ENCODE peak calls at places on chromosomes 16 and 17, in four cellular contexts. A is K562, H is GM12878, Z is HepG2. I is an unnamed sample.

GRCh38 chr17:75615301-75615700 is 17.9 kb upstream of the SMIM5 start:
- DNase-seq in A (no peak), H (no peak), Z (no peak), I (no peak)

GRCh38 chr17:74842599-74843351 is 16.9 kb downstream of the GRIN2C start:
- DNase-seq in A (peak), H (no peak), Z (peak), I (peak)

GRCh38 chr17:55479903-55480302 is 31.3 kb downstream of the SMIM36 start:
- DNase-seq in A (no peak), H (no peak), Z (no peak), I (no peak)

GRCh38 chr17:28925912-28926365 is 23.1 kb upstream of the DHRS13 start:
- DNase-seq in A (no peak), H (peak), Z (no peak), I (no peak)

GRCh38 chr17:10772425-10773380 is 31.2 kb downstream of the TMEM238L start:
- DNase-seq in A (peak), H (no peak), Z (peak), I (no peak)

GRCh38 chr17:75539969-75540729 is 14.7 kb downstream of the LLGL2 start:
- DNase-seq in A (no peak), H (no peak), Z (no peak), I (peak)

GRCh38 chr16:12876778-12877177 is 24.6 kb upstream of the SHISA9 start:
- DNase-seq in A (no peak), H (no peak), Z (no peak), I (no peak)

GRCh38 chr16:21598676-21599157 is 660 bp upstream of the METTL9 start:
- DNase-seq in A (no peak), H (no peak), Z (no peak), I (no peak)

GRCh38 chr17:38551121-38551520 is 54.6 kb downstream of the SRCIN1 start:
- DNase-seq in A (no peak), H (no peak), Z (no peak), I (no peak)

GRCh38 chr16:79870016-79870886 is 269.7 kb upstream of the MAF start:
- DNase-seq in A (no peak), H (no peak), Z (no peak), I (no peak)

GRCh38 chr17:28177351-28177750 is 134.9 kb downstream of the NLK start:
- DNase-seq in A (no peak), H (no peak), Z (no peak), I (no peak)

GRCh38 chr17:76141212-76142043 is at the start of gene FOXJ1:
- DNase-seq in A (peak), H (peak), Z (peak), I (peak)

GRCh38 chr17:30379303-30380105 is 777 bp downstream of the CPD start:
- DNase-seq in A (peak), H (no peak), Z (no peak), I (peak)

GRCh38 chr17:17676752-17677151 is 4.5 kb upstream of the RAI1 start:
- DNase-seq in A (no peak), H (no peak), Z (no peak), I (no peak)

GRCh38 chr16:28491080-28491969 is 549 bp downstream of the CLN3 start:
- DNase-seq in A (peak), H (no peak), Z (peak), I (peak)

GRCh38 chr17:7854851-7855642 is at the start of gene TMEM88:
- DNase-seq in A (no peak), H (no peak), Z (no peak), I (no peak)

GRCh38 chr16:89921131-89921698 is 1.9 kb upstream of the TUBB3 start:
- DNase-seq in A (no peak), H (no peak), Z (peak), I (no peak)

GRCh38 chr17:17156511-17156910 is 49.6 kb downstream of the PLD6 start:
- DNase-seq in A (no peak), H (no peak), Z (no peak), I (no peak)

GRCh38 chr16:49681449-49681848 is 174.5 kb downstream of the ZNF423 start:
- DNase-seq in A (no peak), H (no peak), Z (no peak), I (no peak)
- TF ChIP-seq TAF1 in A (no peak), H (no peak), Z (no peak), I (no peak)

DNA sequence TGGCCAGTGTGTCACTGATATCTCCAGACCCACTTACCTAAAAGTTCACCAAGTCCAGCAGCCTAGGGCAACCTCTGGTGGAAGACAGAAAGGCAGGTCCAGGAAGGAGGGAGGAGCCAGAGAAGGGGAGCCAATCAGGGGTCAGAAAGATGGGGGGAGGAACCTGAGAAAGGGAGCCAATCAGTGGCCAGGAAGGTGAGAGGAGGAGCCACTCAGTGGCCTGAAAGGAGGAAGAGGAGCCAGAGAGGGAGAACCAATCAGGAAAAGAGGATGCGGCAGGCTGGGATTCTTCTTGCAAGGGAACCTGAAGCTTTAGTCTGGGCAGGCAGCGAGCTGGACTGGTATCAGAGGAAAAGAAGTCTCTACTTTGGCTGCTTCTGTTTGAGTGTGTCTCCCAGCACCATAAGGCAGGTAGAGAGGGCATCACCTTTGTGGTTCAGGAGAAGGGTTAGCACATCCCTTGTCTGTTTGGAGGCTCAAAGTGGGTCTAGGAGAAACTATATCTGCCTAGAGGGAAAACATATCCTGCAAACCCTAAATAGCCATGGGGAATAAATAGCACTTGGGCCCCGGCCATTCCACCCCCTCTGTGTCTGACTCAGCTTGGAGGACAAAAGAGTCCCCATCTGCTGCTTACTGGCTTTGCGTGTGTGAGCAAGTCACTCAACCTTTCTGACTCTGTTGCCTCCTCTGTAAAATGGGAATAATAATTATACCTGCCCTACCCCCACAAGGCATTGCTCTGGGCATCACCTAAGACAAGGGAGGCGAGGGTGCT is 43.4 kb upstream of the CRHR1 start:
- DNase-seq in A (peak), H (no peak), Z (peak), I (peak)
- TF ChIP-seq CTCF in A (peak), H (no peak), Z (no peak), I (no peak)

GRCh38 chr17:6748617-6749016 is 7.2 kb upstream of the XAF1 start:
- DNase-seq in A (no peak), H (no peak), Z (no peak), I (no peak)

GRCh38 chr17:6752068-6752909 is 3.6 kb upstream of the XAF1 start:
- DNase-seq in A (no peak), H (no peak), Z (peak), I (no peak)

GRCh38 chr17:6753006-6753445 is 2.8 kb upstream of the XAF1 start:
- DNase-seq in A (no peak), H (no peak), Z (peak), I (no peak)

GRCh38 chr17:6753565-6753964 is 2.3 kb upstream of the XAF1 start:
- DNase-seq in A (no peak), H (no peak), Z (no peak), I (no peak)

DNA sequence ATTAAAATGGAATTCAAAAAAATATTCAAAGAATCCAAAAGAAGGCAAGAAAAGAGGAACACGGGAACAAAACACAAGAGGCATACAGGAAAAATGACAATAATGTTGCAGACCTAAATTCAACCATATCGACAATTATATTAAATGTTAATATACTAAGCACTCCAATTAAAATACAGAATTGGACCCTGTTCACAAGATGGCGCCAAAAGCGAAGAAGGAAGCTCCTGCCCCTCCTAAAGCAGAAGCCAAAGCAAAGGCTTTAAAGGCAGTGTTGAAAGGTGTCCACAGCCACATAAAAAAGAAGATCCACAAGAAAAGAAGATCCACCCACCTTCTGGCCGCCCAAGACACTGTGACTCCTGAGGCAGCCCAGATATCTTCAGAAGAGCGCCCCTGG is 6.3 kb upstream of the XAF1 start:
- DNase-seq in A (no peak), H (no peak), Z (no peak), I (no peak)
- TF ChIP-seq ZBTB33 in A (no peak), H (no peak), Z (no peak), I (no peak)

GRCh38 chr16:10877472-10877946 is 507 bp downstream of the CIITA start:
- DNase-seq in A (no peak), H (no peak), Z (no peak), I (no peak)

GRCh38 chr16:10876305-10876704 is 697 bp upstream of the CIITA start:
- DNase-seq in A (no peak), H (no peak), Z (no peak), I (no peak)

GRCh38 chr16:10878328-10878643 is 1.3 kb downstream of the CIITA start:
- DNase-seq in A (no peak), H (no peak), Z (no peak), I (no peak)

GRCh38 chr16:10878644-10879498 is 1.9 kb downstream of the CIITA start:
- DNase-seq in A (no peak), H (no peak), Z (no peak), I (peak)

DNA sequence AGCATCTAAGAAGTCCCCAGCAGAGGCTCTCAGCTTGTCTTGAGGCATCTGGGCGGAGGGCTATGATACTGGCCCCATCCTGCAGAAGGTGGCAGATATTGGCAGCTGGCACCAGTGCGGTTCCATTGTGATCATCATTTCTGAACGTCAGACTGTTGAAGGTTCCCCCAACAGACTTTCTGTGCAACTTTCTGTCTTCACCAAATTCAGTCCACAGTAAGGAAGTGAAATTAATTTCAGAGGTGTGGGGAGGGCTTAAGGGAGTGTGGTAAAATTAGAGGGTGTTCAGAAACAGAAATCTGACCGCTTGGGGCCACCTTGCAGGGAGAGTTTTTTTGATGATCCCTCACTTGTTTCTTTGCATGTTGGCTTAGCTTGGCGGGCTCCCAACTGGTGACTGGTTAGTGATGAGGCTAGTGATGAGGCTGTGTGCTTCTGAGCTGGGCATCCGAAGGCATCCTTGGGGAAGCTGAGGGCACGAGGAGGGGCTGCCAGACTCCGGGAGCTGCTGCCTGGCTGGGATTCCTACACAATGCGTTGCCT is at the start of gene CIITA:
- DNase-seq in A (no peak), H (peak), Z (no peak), I (no peak)
- TF ChIP-seq TAF1 in A (no peak), H (peak), Z (no peak), I (no peak)

GRCh38 chr16:68377221-68377620 is 66.4 kb downstream of the PRMT7 start:
- DNase-seq in A (no peak), H (no peak), Z (no peak), I (no peak)

GRCh38 chr16:68379472-68380347 is 68.6 kb downstream of the SMPD3 start:
- DNase-seq in A (peak), H (no peak), Z (no peak), I (no peak)

GRCh38 chr16:68377667-68378420 is 67.0 kb downstream of the PRMT7 start:
- DNase-seq in A (no peak), H (no peak), Z (no peak), I (peak)

GRCh38 chr16:68380348-68380670 is 68.0 kb downstream of the SMPD3 start:
- DNase-seq in A (no peak), H (no peak), Z (no peak), I (no peak)

DNA sequence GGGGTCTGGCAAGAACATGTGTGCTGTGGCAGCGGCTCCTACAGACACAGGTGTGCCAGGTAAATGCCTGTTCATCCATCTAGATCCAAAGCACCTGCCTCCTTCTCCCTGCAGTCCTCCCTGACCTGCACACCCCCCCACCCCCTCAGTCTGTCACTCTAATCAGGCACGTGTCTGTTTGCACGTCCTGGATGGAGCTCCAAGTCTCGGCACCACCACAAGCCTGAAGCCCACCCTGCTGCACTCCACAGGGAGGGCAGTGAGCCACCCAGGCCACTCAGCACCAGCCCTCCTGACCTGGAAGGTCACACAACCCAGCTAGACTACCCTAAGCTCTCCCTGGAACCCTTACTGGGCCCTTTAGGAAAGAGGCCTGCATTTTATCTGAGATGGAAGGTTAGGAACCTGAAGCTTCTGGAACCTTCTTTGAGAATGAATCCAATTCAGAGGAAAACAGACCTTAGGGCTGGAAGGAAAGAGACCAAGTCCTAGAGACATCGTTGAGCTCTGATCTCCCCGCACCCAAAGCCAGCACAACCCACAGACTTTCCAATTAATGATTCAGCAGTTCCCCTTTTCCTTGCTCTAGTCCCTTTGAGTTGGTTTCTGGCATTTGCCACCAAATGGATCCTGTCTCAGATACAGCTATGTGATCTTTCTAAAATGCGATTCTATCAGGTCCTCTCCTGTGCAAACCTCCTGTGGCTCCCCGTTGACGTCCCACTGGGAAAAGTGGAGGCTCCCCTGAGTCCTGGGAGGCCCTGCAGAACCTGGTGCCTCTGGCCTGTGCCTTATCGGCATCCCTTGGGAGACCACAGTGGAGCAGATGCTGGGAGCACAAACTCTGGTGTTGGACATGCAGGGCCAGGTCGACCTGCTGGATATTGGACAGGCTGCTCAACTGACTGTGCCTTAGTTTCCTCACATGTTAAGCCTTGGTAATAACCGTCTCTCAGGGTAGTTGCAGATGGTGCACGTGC is 67.9 kb downstream of the PRMT7 start:
- DNase-seq in A (peak), H (no peak), Z (no peak), I (no peak)
- TF ChIP-seq CTCF in A (no peak), H (no peak), Z (no peak), I (no peak)

GRCh38 chr16:30076276-30076791 is 540 bp downstream of the PPP4C start:
- DNase-seq in A (no peak), H (no peak), Z (no peak), I (no peak)

GRCh38 chr16:30077656-30078055 is 1.9 kb downstream of the PPP4C start:
- DNase-seq in A (no peak), H (no peak), Z (no peak), I (no peak)

GRCh38 chr16:30075503-30076275 is at the start of gene PPP4C:
- DNase-seq in A (peak), H (no peak), Z (peak), I (peak)

GRCh38 chr16:30079480-30079879 is 3.7 kb downstream of the PPP4C start:
- DNase-seq in A (no peak), H (no peak), Z (no peak), I (no peak)

DNA sequence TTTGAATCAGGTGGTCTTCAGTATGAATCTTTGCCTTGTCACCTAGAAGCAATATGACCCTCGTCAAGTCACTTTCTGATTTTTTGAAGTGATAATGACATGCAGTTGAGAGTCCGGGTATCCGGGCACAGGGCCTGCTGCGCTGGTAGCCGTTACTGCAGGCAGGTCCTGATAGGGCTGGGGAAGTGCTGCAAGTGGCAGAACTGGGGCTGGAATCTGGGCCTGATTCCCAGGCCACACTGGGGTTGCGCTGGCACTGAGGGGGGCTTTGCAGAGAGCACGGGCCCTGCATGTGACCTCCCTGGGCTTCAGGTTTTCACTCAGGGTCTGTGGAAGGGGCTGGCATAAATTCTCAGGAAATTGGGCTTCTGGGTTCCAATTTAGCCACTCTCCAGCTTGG is 3.0 kb downstream of the PPP4C start:
- DNase-seq in A (no peak), H (no peak), Z (no peak), I (no peak)
- TF ChIP-seq ZBTB33 in A (no peak), H (no peak), Z (no peak), I (no peak)

DNA sequence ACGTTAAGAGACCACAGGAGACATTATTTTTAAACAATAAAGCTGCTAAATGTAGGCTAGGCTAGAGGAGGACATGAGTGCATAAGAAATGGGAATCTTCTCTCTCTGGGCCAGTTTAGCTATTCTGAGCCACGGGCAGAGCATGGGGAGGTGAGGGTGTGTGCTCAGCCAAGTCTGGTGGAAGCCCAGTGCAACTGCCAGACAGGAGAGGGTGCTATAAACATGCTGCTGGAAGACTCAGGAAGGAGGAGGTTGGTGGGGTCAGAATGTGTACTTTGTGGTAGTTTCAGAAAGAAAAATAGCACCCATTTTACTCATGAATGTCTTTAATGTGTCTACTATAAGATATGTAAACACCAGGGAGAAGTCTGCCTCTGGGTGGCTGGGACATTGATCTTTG is 5.9 kb upstream of the SDK2 start:
- DNase-seq in A (no peak), H (no peak), Z (no peak), I (peak)
- TF ChIP-seq TAF1 in A (no peak), H (no peak), Z (no peak), I (no peak)

GRCh38 chr16:73048292-73049050 is 543 bp upstream of the ZFHX3 start:
- DNase-seq in A (no peak), H (no peak), Z (peak), I (peak)

GRCh38 chr16:73047221-73047535 is 750 bp downstream of the ZFHX3 start:
- DNase-seq in A (no peak), H (no peak), Z (no peak), I (no peak)

GRCh38 chr16:73046484-73047214 is 1.3 kb downstream of the ZFHX3 start:
- DNase-seq in A (no peak), H (no peak), Z (no peak), I (no peak)

GRCh38 chr16:73049051-73049910 is 1.4 kb upstream of the ZFHX3 start:
- DNase-seq in A (no peak), H (no peak), Z (no peak), I (no peak)

DNA sequence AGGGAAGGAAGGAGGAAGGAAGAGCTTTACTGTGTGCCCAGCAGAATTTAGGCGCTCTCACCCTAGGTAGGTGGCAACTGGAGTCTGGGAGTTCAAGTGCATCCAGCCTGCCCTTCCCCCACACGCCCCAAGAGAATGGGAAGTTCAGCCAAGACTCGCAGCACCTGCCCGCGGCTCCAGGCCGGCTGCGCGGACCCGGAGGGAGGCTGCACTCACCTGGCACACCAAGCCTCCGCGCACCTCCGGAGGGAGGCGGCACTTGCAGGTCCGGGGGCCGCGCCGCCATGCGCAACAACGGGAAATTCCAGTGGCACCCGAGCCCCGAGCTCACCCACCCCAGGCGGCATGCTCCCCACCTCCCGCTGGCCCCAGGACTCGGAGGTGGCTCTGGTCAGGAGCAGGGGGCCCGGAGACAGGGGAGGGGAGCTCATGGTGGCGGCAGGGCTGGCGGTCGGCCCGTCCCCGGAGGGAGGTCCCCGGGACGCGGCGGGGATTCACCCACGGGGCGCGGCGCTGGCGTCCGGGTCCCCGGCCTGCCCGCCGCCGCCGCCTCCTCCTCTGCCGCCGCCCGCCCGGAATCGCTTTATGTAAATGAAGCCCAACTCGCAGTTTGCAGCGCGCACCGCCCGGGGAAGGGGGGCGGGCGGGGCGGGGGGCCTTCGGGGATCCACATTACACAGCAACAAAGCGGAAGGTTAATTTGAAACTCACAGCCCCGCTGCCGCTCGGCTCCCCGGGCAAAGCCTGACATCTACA is at the start of gene ZFHX3:
- DNase-seq in A (no peak), H (no peak), Z (peak), I (peak)
- TF ChIP-seq CTCF in A (no peak), H (peak), Z (peak), I (no peak)

I was measured in SK-N-SH.